ENCODE peak calls at places on chromosomes 5 and 9, in ten cellular contexts. L is C1 segment of cervical spinal cord; I is KBM-7; F is heart left ventricle; O is tibial artery; W is HAP-1; S is endothelial cell; B is upper lobe of right lung; G is Calu3; T is activated naive CD4-positive, alpha-beta T cell treated with Interleukin-2 at 50 U/mL for 16 hours. R is an unnamed sample.

GRCh38 chr5:81393783-81394718 is at the start of gene ACOT12:
- DNase-seq in W (peak), I (no peak), L (no peak), G (peak), T (no peak), O (no peak), S (peak), B (no peak), F (no peak), R (no peak)

GRCh38 chr9:125617087-125617486 is 89.9 kb downstream of the MAPKAP1 start:
- DNase-seq in B (no peak), T (no peak), W (no peak), I (no peak), S (no peak), F (no peak), L (no peak), G (no peak), O (no peak), R (no peak)

GRCh38 chr9:4541848-4542247 is 51.6 kb downstream of the SLC1A1 start:
- DNase-seq in T (no peak), W (no peak), L (no peak), I (no peak), G (no peak), B (no peak), O (no peak), F (no peak), S (no peak), R (no peak)

GRCh38 chr5:116600876-116601275 is 26.3 kb upstream of the SEMA6A start:
- DNase-seq in O (no peak), L (peak), B (no peak), F (no peak), S (no peak), I (no peak), G (no peak), T (no peak), W (no peak), R (no peak)

GRCh38 chr5:90983148-90983547 is 400.0 kb downstream of the ARRDC3 start:
- DNase-seq in G (no peak), S (no peak), O (no peak), W (no peak), I (peak), F (no peak), L (no peak), T (no peak), B (no peak), R (no peak)

GRCh38 chr5:160434022-160434531 is 12.4 kb downstream of the PTTG1 start:
- DNase-seq in T (peak), F (no peak), I (peak), L (no peak), S (no peak), O (no peak), B (no peak), G (peak), W (peak), R (no peak)

GRCh38 chr9:132698989-132699388 is 28.7 kb downstream of the GTF3C4 start:
- DNase-seq in L (no peak), I (no peak), S (no peak), G (no peak), F (no peak), T (no peak), W (no peak), O (no peak), B (no peak), R (no peak)

GRCh38 chr9:137688725-137689124 is 69.9 kb downstream of the EHMT1 start:
- DNase-seq in L (peak), B (no peak), I (peak), W (no peak), O (peak), T (no peak), S (no peak), F (no peak), G (no peak), R (no peak)

GRCh38 chr9:134263575-134263974 is 62.7 kb upstream of the RXRA start:
- DNase-seq in S (no peak), I (no peak), O (no peak), T (no peak), L (no peak), G (no peak), F (no peak), B (no peak), W (no peak), R (no peak)

GRCh38 chr5:131814990-131815389 is 18.2 kb upstream of the FNIP1 start:
- DNase-seq in G (peak), L (no peak), F (no peak), S (no peak), B (no peak), W (no peak), O (no peak), T (no peak), I (no peak), R (no peak)

R was measured in frontal cortex.